ENCODE peak calls at places on chromosomes 6 and 20, in nine cellular contexts. One of them, this sample, is unnamed.

GRCh38 chr6:21998539-21998938 is 298.3 kb downstream of the PRL start:
- DNase-seq in WTC11: no peak
- DNase-seq in heart right ventricle: no peak
- DNase-seq in stimulated activated CD4-positive, alpha-beta T cell treated with anti-CD3 and anti-CD28 coated beads, Interleukin-1b, Interleukin-23, amount 100 ng/mL, for 1 hour: no peak
- DNase-seq in NB4: no peak
- DNase-seq in NCI-H1092: peak; percentile 15
- DNase-seq in keratinocyte: no peak
- DNase-seq in colonic mucosa: no peak
- DNase-seq in activated naive CD8-positive, alpha-beta T cell treated with anti-CD3 and anti-CD28 coated beads, Interleukin-2, amount 50 U/mL, for 16 hours: no peak
- DNase-seq in this sample: no peak

GRCh38 chr6:110221738-110222137 is 41.5 kb downstream of the CDC40 start:
- DNase-seq in WTC11: no peak
- DNase-seq in heart right ventricle: no peak
- DNase-seq in stimulated activated CD4-positive, alpha-beta T cell treated with anti-CD3 and anti-CD28 coated beads, Interleukin-1b, Interleukin-23, amount 100 ng/mL, for 1 hour: no peak
- DNase-seq in NB4: no peak
- DNase-seq in NCI-H1092: no peak
- DNase-seq in keratinocyte: no peak
- DNase-seq in colonic mucosa: no peak
- DNase-seq in activated naive CD8-positive, alpha-beta T cell treated with anti-CD3 and anti-CD28 coated beads, Interleukin-2, amount 50 U/mL, for 16 hours: no peak
- DNase-seq in this sample: no peak

GRCh38 chr6:169787797-169788196 is 36.4 kb downstream of the ERMARD start:
- DNase-seq in WTC11: no peak
- DNase-seq in heart right ventricle: no peak
- DNase-seq in stimulated activated CD4-positive, alpha-beta T cell treated with anti-CD3 and anti-CD28 coated beads, Interleukin-1b, Interleukin-23, amount 100 ng/mL, for 1 hour: no peak
- DNase-seq in NB4: no peak
- DNase-seq in NCI-H1092: no peak
- DNase-seq in keratinocyte: no peak
- DNase-seq in colonic mucosa: no peak
- DNase-seq in activated naive CD8-positive, alpha-beta T cell treated with anti-CD3 and anti-CD28 coated beads, Interleukin-2, amount 50 U/mL, for 16 hours: no peak
- DNase-seq in this sample: no peak

GRCh38 chr6:82877213-82878195 is 188.1 kb downstream of the UBE3D start:
- DNase-seq in WTC11: no peak
- DNase-seq in heart right ventricle: no peak
- DNase-seq in stimulated activated CD4-positive, alpha-beta T cell treated with anti-CD3 and anti-CD28 coated beads, Interleukin-1b, Interleukin-23, amount 100 ng/mL, for 1 hour: no peak
- DNase-seq in NB4: no peak
- DNase-seq in NCI-H1092: no peak
- DNase-seq in keratinocyte: no peak
- DNase-seq in colonic mucosa: no peak
- DNase-seq in activated naive CD8-positive, alpha-beta T cell treated with anti-CD3 and anti-CD28 coated beads, Interleukin-2, amount 50 U/mL, for 16 hours: no peak
- DNase-seq in this sample: no peak

GRCh38 chr20:6134592-6134991 is 11.8 kb upstream of the FERMT1 start:
- DNase-seq in WTC11: no peak
- DNase-seq in heart right ventricle: no peak
- DNase-seq in stimulated activated CD4-positive, alpha-beta T cell treated with anti-CD3 and anti-CD28 coated beads, Interleukin-1b, Interleukin-23, amount 100 ng/mL, for 1 hour: no peak
- DNase-seq in NB4: no peak
- DNase-seq in NCI-H1092: no peak
- DNase-seq in keratinocyte: no peak
- DNase-seq in colonic mucosa: no peak
- DNase-seq in activated naive CD8-positive, alpha-beta T cell treated with anti-CD3 and anti-CD28 coated beads, Interleukin-2, amount 50 U/mL, for 16 hours: no peak
- DNase-seq in this sample: no peak

GRCh38 chr20:61494763-61495595 is 242.9 kb downstream of the CDH4 start:
- DNase-seq in WTC11: no peak
- DNase-seq in heart right ventricle: no peak
- DNase-seq in stimulated activated CD4-positive, alpha-beta T cell treated with anti-CD3 and anti-CD28 coated beads, Interleukin-1b, Interleukin-23, amount 100 ng/mL, for 1 hour: no peak
- DNase-seq in NB4: no peak
- DNase-seq in NCI-H1092: no peak
- DNase-seq in keratinocyte: no peak
- DNase-seq in colonic mucosa: no peak
- DNase-seq in activated naive CD8-positive, alpha-beta T cell treated with anti-CD3 and anti-CD28 coated beads, Interleukin-2, amount 50 U/mL, for 16 hours: no peak
- DNase-seq in this sample: no peak

GRCh38 chr6:56437171-56437900 is 190.0 kb upstream of the COL21A1 start:
- DNase-seq in WTC11: no peak
- DNase-seq in heart right ventricle: no peak
- DNase-seq in stimulated activated CD4-positive, alpha-beta T cell treated with anti-CD3 and anti-CD28 coated beads, Interleukin-1b, Interleukin-23, amount 100 ng/mL, for 1 hour: no peak
- DNase-seq in NB4: no peak
- DNase-seq in NCI-H1092: no peak
- DNase-seq in keratinocyte: no peak
- DNase-seq in colonic mucosa: no peak
- DNase-seq in activated naive CD8-positive, alpha-beta T cell treated with anti-CD3 and anti-CD28 coated beads, Interleukin-2, amount 50 U/mL, for 16 hours: no peak
- DNase-seq in this sample: no peak

GRCh38 chr20:53706008-53706481 is 112.4 kb upstream of the ZNF217 start:
- DNase-seq in WTC11: no peak
- DNase-seq in heart right ventricle: no peak
- DNase-seq in stimulated activated CD4-positive, alpha-beta T cell treated with anti-CD3 and anti-CD28 coated beads, Interleukin-1b, Interleukin-23, amount 100 ng/mL, for 1 hour: no peak
- DNase-seq in NB4: no peak
- DNase-seq in NCI-H1092: no peak
- DNase-seq in keratinocyte: no peak
- DNase-seq in colonic mucosa: no peak
- DNase-seq in activated naive CD8-positive, alpha-beta T cell treated with anti-CD3 and anti-CD28 coated beads, Interleukin-2, amount 50 U/mL, for 16 hours: no peak
- DNase-seq in this sample: no peak

GRCh38 chr6:105282801-105283585 is 103.2 kb upstream of the POPDC3 start:
- DNase-seq in WTC11: no peak
- DNase-seq in heart right ventricle: no peak
- DNase-seq in stimulated activated CD4-positive, alpha-beta T cell treated with anti-CD3 and anti-CD28 coated beads, Interleukin-1b, Interleukin-23, amount 100 ng/mL, for 1 hour: no peak
- DNase-seq in NB4: no peak
- DNase-seq in NCI-H1092: no peak
- DNase-seq in keratinocyte: no peak
- DNase-seq in colonic mucosa: no peak
- DNase-seq in activated naive CD8-positive, alpha-beta T cell treated with anti-CD3 and anti-CD28 coated beads, Interleukin-2, amount 50 U/mL, for 16 hours: no peak
- DNase-seq in this sample: no peak

GRCh38 chr6:44868905-44869304 is 459.2 kb upstream of the RUNX2 start:
- DNase-seq in WTC11: no peak
- DNase-seq in heart right ventricle: no peak
- DNase-seq in stimulated activated CD4-positive, alpha-beta T cell treated with anti-CD3 and anti-CD28 coated beads, Interleukin-1b, Interleukin-23, amount 100 ng/mL, for 1 hour: no peak
- DNase-seq in NB4: no peak
- DNase-seq in NCI-H1092: no peak
- DNase-seq in keratinocyte: no peak
- DNase-seq in colonic mucosa: no peak
- DNase-seq in activated naive CD8-positive, alpha-beta T cell treated with anti-CD3 and anti-CD28 coated beads, Interleukin-2, amount 50 U/mL, for 16 hours: no peak
- DNase-seq in this sample: no peak

GRCh38 chr6:51585264-51585663 is 502.1 kb downstream of the PKHD1 start:
- DNase-seq in WTC11: no peak
- DNase-seq in heart right ventricle: no peak
- DNase-seq in stimulated activated CD4-positive, alpha-beta T cell treated with anti-CD3 and anti-CD28 coated beads, Interleukin-1b, Interleukin-23, amount 100 ng/mL, for 1 hour: no peak
- DNase-seq in NB4: no peak
- DNase-seq in NCI-H1092: no peak
- DNase-seq in keratinocyte: no peak
- DNase-seq in colonic mucosa: no peak
- DNase-seq in activated naive CD8-positive, alpha-beta T cell treated with anti-CD3 and anti-CD28 coated beads, Interleukin-2, amount 50 U/mL, for 16 hours: no peak
- DNase-seq in this sample: no peak